ENCODE peak calls at places on chromosomes 1 and 21, in four cellular contexts. C is stromal cell of bone marrow; N is activated CD4-positive, alpha-beta T cell treated with anti-CD3 and anti-CD28 coated beads, Interleukin-2, amount 50 U/mL, for 1 hour; O is NCI-H1105. G is an unnamed sample.

GRCh38 chr1:160522622-160523345 is at the start of gene SLAMF6:
- DNase-seq in N (peak), O (no peak), C (no peak), G (peak)

GRCh38 chr1:57411262-57411661 is 12.6 kb downstream of the DAB1 start:
- DNase-seq in C (no peak), N (no peak), O (no peak), G (no peak)

GRCh38 chr1:177964336-177964735 is 5.5 kb downstream of the SEC16B start:
- DNase-seq in O (no peak), C (no peak), N (no peak), G (no peak)

GRCh38 chr21:44973598-44973997 is 33.8 kb downstream of the SLX9 start:
- DNase-seq in N (no peak), C (no peak), O (no peak), G (no peak)

GRCh38 chr21:45519182-45519581 is 23.1 kb downstream of the SLC19A1 start:
- DNase-seq in O (no peak), C (no peak), N (no peak), G (no peak)

GRCh38 chr1:18299441-18300338 is 181.0 kb upstream of the KLHDC7A start:
- DNase-seq in O (peak), C (no peak), N (no peak), G (peak)

GRCh38 chr21:37531402-37532042 is 164.9 kb downstream of the DYRK1A start:
- DNase-seq in N (no peak), O (no peak), C (no peak), G (no peak)

GRCh38 chr1:203906932-203907331 is 45.5 kb downstream of the SNRPE start:
- DNase-seq in C (peak), O (no peak), N (no peak), G (no peak)

G was measured in memory B cell.